ENCODE peak calls at places on chromosomes 1 and 21, in four cellular contexts. A is GM20000, U is AML-193, Q is NCI-H2029 treated with DMSO at 0.1 percent for 48 hours. S is an unnamed sample.

GRCh38 chr1:18734461-18735368 is 104.1 kb downstream of the PAX7 start:
- DNase-seq in U (no peak), Q (no peak), A (no peak), S (no peak)

GRCh38 chr1:2112280-2112701 is 62.1 kb downstream of the PRKCZ start:
- DNase-seq in U (no peak), A (peak), Q (no peak), S (peak)

GRCh38 chr1:198498881-198499280 is 41.6 kb downstream of the ATP6V1G3 start:
- DNase-seq in U (no peak), Q (no peak), A (no peak), S (no peak)

GRCh38 chr21:39452207-39452964 is 616 bp downstream of the SH3BGR start:
- DNase-seq in U (no peak), Q (no peak), A (no peak), S (no peak)

GRCh38 chr1:66532798-66533783 is 862 bp upstream of the SGIP1 start:
- DNase-seq in Q (no peak), A (no peak), U (no peak), S (no peak)

GRCh38 chr1:119773711-119774241 is 5.1 kb upstream of the HMGCS2 start:
- DNase-seq in U (no peak), Q (peak), A (no peak), S (no peak)

GRCh38 chr1:210321131-210321530 is 7.6 kb upstream of the HHAT start:
- DNase-seq in Q (no peak), A (no peak), U (no peak), S (no peak)

GRCh38 chr1:203406446-203407045 is 55.6 kb upstream of the FMOD start:
- DNase-seq in A (no peak), Q (no peak), U (no peak), S (no peak)

GRCh38 chr1:943545-944340 is 15.3 kb downstream of the NOC2L start:
- DNase-seq in U (no peak), Q (no peak), A (no peak), S (no peak)

GRCh38 chr1:53044926-53045325 is 17.1 kb upstream of the PODN start:
- DNase-seq in U (no peak), Q (no peak), A (no peak), S (no peak)

GRCh38 chr1:92965003-92965402 is 3.7 kb upstream of the DIPK1A start:
- DNase-seq in A (no peak), Q (no peak), U (no peak), S (no peak)

GRCh38 chr1:7369866-7370265 is 401.2 kb upstream of the VAMP3 start:
- DNase-seq in A (no peak), Q (no peak), U (no peak), S (no peak)

GRCh38 chr21:45494851-45495680 is 47.2 kb downstream of the SLC19A1 start:
- DNase-seq in U (no peak), A (no peak), Q (no peak), S (no peak)